ENCODE peak calls at places on chromosomes 4 and X, in ten cellular contexts. W is ovary, X is H1, N is tibial nerve, I is GM12891, J is transverse colon, F is HCT116, Z is uterus, C is lower leg skin, T is breast epithelium. Y is an unnamed sample.

GRCh38 chr4:119785963-119786362 is 157.4 kb upstream of the PDE5A start:
- DNase-seq in C (no peak), F (peak; percentile 13), X (no peak), Z (no peak), J (peak; percentile 34), W (no peak), T (no peak), I (no peak), N (no peak), Y (peak; percentile 20)

GRCh38 chrX:86946569-86946968 is 571.0 kb upstream of the KLHL4 start:
- DNase-seq in W (no peak), X (no peak), I (peak; percentile 1), T (no peak), J (no peak), Z (no peak), F (no peak), N (no peak), C (no peak), Y (peak; percentile 3)

GRCh38 chr4:80097395-80098177 is 24.6 kb upstream of the ANTXR2 start:
- DNase-seq in W (no peak), X (no peak), I (no peak), Z (peak; percentile 24), T (no peak), N (peak; percentile 65), F (no peak), J (peak; percentile 12), C (peak; percentile 92), Y (peak; percentile 65)

GRCh38 chrX:30900227-30900626 is 11.2 kb upstream of the TAB3 start:
- DNase-seq in C (no peak), N (no peak), W (no peak), Z (no peak), I (no peak), J (no peak), F (no peak), X (no peak), T (no peak), Y (no peak)

GRCh38 chr4:165874072-165874798 is 1.2 kb downstream of the TLL1 start:
- DNase-seq in X (no peak), C (peak; percentile 85), Z (no peak), F (no peak), N (no peak), T (no peak), J (no peak), I (no peak), W (no peak), Y (peak; percentile 37)

GRCh38 chr4:1055721-1056590 is 44.5 kb downstream of the FGFRL1 start:
- DNase-seq in C (peak; percentile 90), J (peak; percentile 63), Z (no peak), T (peak; percentile 51), X (no peak), I (no peak), N (no peak), F (no peak), W (peak; percentile 39), Y (no peak)

GRCh38 chrX:66889418-66889817 is 250.5 kb upstream of the EDA2R start:
- DNase-seq in I (no peak), C (no peak), W (no peak), N (no peak), T (no peak), J (no peak), F (no peak), Z (no peak), X (no peak), Y (no peak)

GRCh38 chr4:71564775-71565174 is 219.1 kb downstream of the GC start:
- DNase-seq in T (no peak), I (no peak), N (no peak), X (no peak), J (no peak), W (no peak), C (no peak), Z (no peak), F (no peak), Y (no peak)

GRCh38 chr4:71584654-71585053 is 199.2 kb downstream of the GC start:
- DNase-seq in F (no peak), Z (no peak), X (no peak), W (no peak), N (no peak), J (no peak), C (no peak), I (no peak), T (no peak), Y (no peak)

GRCh38 chr4:8894424-8894816 is 22.8 kb upstream of the HMX1 start:
- DNase-seq in T (no peak), C (no peak), F (no peak), N (no peak), I (no peak), J (no peak), X (no peak), Z (no peak), W (no peak), Y (no peak)

GRCh38 chrX:12721042-12721441 is 70.2 kb upstream of the PRPS2 start:
- DNase-seq in F (no peak), Z (no peak), W (no peak), I (no peak), T (no peak), N (no peak), J (no peak), C (no peak), X (no peak), Y (no peak)

GRCh38 chrX:48676893-48677270 is 6.7 kb upstream of the WAS start:
- DNase-seq in F (no peak), J (peak; percentile 27), C (no peak), I (no peak), N (no peak), T (no peak), Z (no peak), W (no peak), X (no peak), Y (no peak)

GRCh38 chr4:8120518-8120917 is 38.1 kb downstream of the ABLIM2 start:
- DNase-seq in T (no peak), J (no peak), F (no peak), N (no peak), I (no peak), W (no peak), Z (no peak), X (no peak), C (no peak), Y (no peak)

GRCh38 chrX:97199501-97199900 is 315.8 kb downstream of the RPA4 start:
- DNase-seq in N (no peak), W (no peak), Z (no peak), X (no peak), F (no peak), C (no peak), I (no peak), J (no peak), T (no peak), Y (no peak)

GRCh38 chrX:153491351-153492152 is 3.2 kb upstream of the BGN start:
- DNase-seq in N (no peak), T (no peak), Z (no peak), I (no peak), J (no peak), X (no peak), F (no peak), C (no peak), W (no peak), Y (no peak)

GRCh38 chrX:134990475-134991473 is at the start of gene SMIM10:
- DNase-seq in C (peak; percentile 92), I (peak; percentile 24), W (peak; percentile 90), Z (peak; percentile 85), X (no peak), T (peak; percentile 51), N (peak; percentile 65), J (peak; percentile 61), F (no peak), Y (peak; percentile 52)
- TF ChIP-seq POLR2A in C (no peak), I (no peak), W (no peak), Z (no peak), X (no peak), T (no peak), N (no peak), J (no peak), F (no peak), Y (no peak)

GRCh38 chr4:107930821-107931774 is at the start of gene CYP2U1:
- DNase-seq in I (peak; percentile 76), N (peak; percentile 79), C (peak; percentile 97), J (peak; percentile 88), T (peak; percentile 74), F (peak; percentile 36), X (peak; percentile 67), W (peak; percentile 84), Z (peak; percentile 87), Y (peak; percentile 87)
- TF ChIP-seq POLR2A in I (no peak), N (peak; percentile 72), C (no peak), J (peak; percentile 43), T (no peak), F (peak; percentile 56), X (no peak), W (peak; percentile 43), Z (peak; percentile 74), Y (no peak)

DNA sequence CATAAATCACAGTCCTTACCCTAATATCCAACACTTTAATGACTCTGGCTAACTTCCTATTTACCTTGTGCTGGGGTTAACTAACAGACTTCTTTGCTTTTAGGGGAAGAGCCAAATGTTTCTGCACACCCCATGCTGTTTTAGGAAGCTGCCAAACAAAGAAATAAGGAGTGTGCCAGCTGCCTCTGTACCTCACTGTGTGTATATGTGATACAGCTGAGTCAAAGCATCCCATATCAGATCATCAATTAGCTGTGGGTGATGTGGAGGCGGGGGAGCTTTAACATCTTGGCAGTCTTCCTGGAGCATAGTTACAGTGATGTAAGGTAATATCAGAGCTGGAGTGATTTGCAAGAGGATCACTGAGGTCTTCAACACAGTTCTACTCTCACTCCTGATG is 95.4 kb downstream of the COL25A1 start:
- DNase-seq in F (no peak), X (no peak), J (no peak), I (no peak), N (no peak), C (no peak), Z (no peak), T (no peak), W (no peak), Y (peak; percentile 34)
- TF ChIP-seq POLR2A in F (no peak), X (no peak), J (no peak), I (no peak), N (no peak), C (no peak), Z (no peak), T (no peak), W (no peak), Y (no peak)

GRCh38 chr4:73103799-73104503 is 34.4 kb upstream of the COX18 start:
- DNase-seq in T (no peak), Z (no peak), X (no peak), J (no peak), W (no peak), N (no peak), F (no peak), I (no peak), C (no peak), Y (no peak)
- TF ChIP-seq POLR2A in T (no peak), Z (no peak), X (no peak), J (no peak), W (no peak), N (no peak), F (no peak), I (no peak), C (no peak), Y (no peak)

DNA sequence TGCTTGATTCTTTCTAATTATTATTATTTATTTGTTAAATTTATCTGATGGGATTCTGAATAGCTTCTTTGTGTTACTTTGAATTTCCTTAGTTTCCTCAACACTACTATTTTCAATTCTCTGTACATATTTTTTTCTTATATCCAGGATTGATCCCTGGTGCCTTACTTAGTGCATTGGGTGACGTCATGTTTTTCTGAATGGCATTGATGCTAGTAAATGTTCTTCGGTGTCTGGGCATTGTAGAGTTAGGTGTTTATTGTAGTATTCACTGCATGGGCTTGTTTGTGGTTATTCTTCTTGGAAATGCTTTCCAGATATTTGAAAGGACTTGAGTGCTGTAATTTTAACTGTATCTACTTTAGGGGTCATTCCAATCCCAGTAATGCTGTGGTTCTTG is 938.1 kb downstream of the FAM133A start:
- DNase-seq in N (no peak), C (no peak), I (no peak), J (no peak), X (no peak), F (no peak), T (no peak), W (no peak), Z (no peak), Y (no peak)
- TF ChIP-seq POLR2A in N (no peak), C (no peak), I (no peak), J (no peak), X (no peak), F (no peak), T (no peak), W (no peak), Z (no peak), Y (no peak)